ENCODE peak calls at places on chromosome 19, in six cellular contexts. E is heart right ventricle; Y is keratinocyte; O is CD4-positive, alpha-beta memory T cell; F is brain microvascular endothelial cell; V is psoas muscle. H is an unnamed sample.

GRCh38 chr19:4647676-4648644 is 8.6 kb downstream of the TNFAIP8L1 start:
- DNase-seq in E (peak; percentile 90), Y (no peak), O (no peak), F (peak; percentile 43), V (peak; percentile 82), H (no peak)

GRCh38 chr19:33703438-33703750 is 81.6 kb downstream of the CHST8 start:
- DNase-seq in E (no peak), Y (no peak), O (no peak), F (no peak), V (no peak), H (no peak)

GRCh38 chr19:33297401-33298145 is 4.8 kb downstream of the CEBPA start:
- DNase-seq in E (no peak), Y (no peak), O (no peak), F (no peak), V (no peak), H (no peak)

GRCh38 chr19:29620931-29621351 is 14.9 kb downstream of the POP4 start:
- DNase-seq in E (no peak), Y (no peak), O (no peak), F (no peak), V (peak; percentile 30), H (no peak)

GRCh38 chr19:34082289-34083077 is 89.8 kb upstream of the LSM14A start:
- DNase-seq in E (no peak), Y (no peak), O (no peak), F (no peak), V (no peak), H (no peak)

GRCh38 chr19:56899943-56900342 is 59.4 kb upstream of the PEG3 start:
- DNase-seq in E (no peak), Y (no peak), O (no peak), F (no peak), V (no peak), H (no peak)

GRCh38 chr19:33770107-33770506 is 26.6 kb upstream of the KCTD15 start:
- DNase-seq in E (no peak), Y (no peak), O (no peak), F (no peak), V (no peak), H (no peak)

GRCh38 chr19:33674575-33675367 is 53.0 kb downstream of the CHST8 start:
- DNase-seq in E (no peak), Y (no peak), O (no peak), F (no peak), V (no peak), H (no peak)

GRCh38 chr19:54462713-54463530 is 656 bp downstream of the LENG9 start:
- DNase-seq in E (peak; percentile 65), Y (no peak), O (peak; percentile 69), F (peak; percentile 36), V (peak; percentile 82), H (peak; percentile 61)

GRCh38 chr19:58361900-58362271 is 665 bp downstream of the ZNF497 start:
- DNase-seq in E (peak; percentile 47), Y (no peak), O (peak; percentile 20), F (no peak), V (peak; percentile 76), H (no peak)

GRCh38 chr19:52967772-52968171 is 5.1 kb upstream of the ZNF816 start:
- DNase-seq in E (no peak), Y (no peak), O (no peak), F (no peak), V (no peak), H (no peak)

GRCh38 chr19:45305421-45305820 is 17.3 kb downstream of the CKM start:
- DNase-seq in E (no peak), Y (no peak), O (no peak), F (peak; percentile 48), V (no peak), H (no peak)

GRCh38 chr19:35224681-35225604 is 3.6 kb downstream of the FAM187B start:
- DNase-seq in E (no peak), Y (no peak), O (no peak), F (no peak), V (no peak), H (no peak)

GRCh38 chr19:45403781-45404556 is 900 bp downstream of the PPP1R13L start:
- DNase-seq in E (peak; percentile 68), Y (peak; percentile 75), O (peak; percentile 42), F (peak; percentile 51), V (no peak), H (peak; percentile 22)

GRCh38 chr19:5480427-5480836 is 25.2 kb downstream of the ZNRF4 start:
- DNase-seq in E (no peak), Y (no peak), O (no peak), F (no peak), V (no peak), H (no peak)

GRCh38 chr19:10566658-10567410 is 1.0 kb upstream of the KRI1 start:
- DNase-seq in E (no peak), Y (no peak), O (peak; percentile 72), F (no peak), V (peak; percentile 63), H (no peak)

GRCh38 chr19:4980838-4981680 is 12.1 kb downstream of the KDM4B start:
- DNase-seq in E (no peak), Y (no peak), O (no peak), F (no peak), V (peak; percentile 50), H (no peak)

GRCh38 chr19:36604656-36605100 is 435 bp upstream of the ZNF382 start:
- DNase-seq in E (peak; percentile 66), Y (no peak), O (peak; percentile 82), F (peak; percentile 54), V (peak; percentile 66), H (peak; percentile 38)

GRCh38 chr19:15397782-15398181 is 18.2 kb upstream of the AKAP8 start:
- DNase-seq in E (no peak), Y (no peak), O (no peak), F (no peak), V (no peak), H (no peak)
- H3K4me3 ChIP-seq in E (no peak overlapping the region), Y (no peak overlapping the region), O (no peak overlapping the region), F (no peak overlapping the region), V (no peak overlapping the region), H (no peak overlapping the region)

GRCh38 chr19:8308891-8309291 is 733 bp upstream of the CD320 start:
- DNase-seq in E (peak; percentile 5), Y (no peak), O (no peak), F (no peak), V (peak; percentile 34), H (no peak)
- H3K4me3 ChIP-seq in E (peak overlapping the region; percentile 50), Y (no peak overlapping the region), O (peak overlapping the region; percentile 71), F (peak overlapping the region; percentile 65), V (peak overlapping the region; percentile 73), H (peak overlapping the region; percentile 62)

DNA sequence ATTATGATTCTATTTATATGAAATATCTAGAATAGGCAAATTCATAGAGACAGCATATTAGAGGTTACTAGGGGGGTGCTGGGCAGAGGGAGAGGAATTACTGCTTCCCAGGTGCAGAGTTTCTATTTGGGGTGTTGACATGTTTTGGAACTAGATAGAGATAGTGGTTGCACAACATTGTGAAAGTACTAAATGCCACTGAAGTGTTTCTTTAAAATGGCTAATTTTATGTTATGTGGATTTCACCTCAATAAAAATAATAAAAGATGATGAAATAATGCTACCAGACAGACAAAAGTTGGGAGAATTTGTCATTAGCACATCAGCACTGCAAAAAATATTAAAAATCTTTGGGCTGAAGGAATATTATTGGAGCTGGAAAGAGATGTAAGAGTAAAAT is 63.4 kb downstream of the SLC6A16 start:
- DNase-seq in E (no peak), Y (no peak), O (no peak), F (no peak), V (no peak), H (no peak)
- H3K4me3 ChIP-seq in E (no peak overlapping the region), Y (no peak overlapping the region), O (no peak overlapping the region), F (no peak overlapping the region), V (no peak overlapping the region), H (no peak overlapping the region)

GRCh38 chr19:47730910-47731309 is 14.4 kb upstream of the NOP53 start:
- DNase-seq in E (no peak), Y (no peak), O (no peak), F (no peak), V (no peak), H (no peak)

GRCh38 chr19:47730521-47730889 is 14.8 kb upstream of the NOP53 start:
- DNase-seq in E (no peak), Y (no peak), O (no peak), F (no peak), V (no peak), H (no peak)

GRCh38 chr19:47729799-47730520 is 15.4 kb upstream of the NOP53 start:
- DNase-seq in E (peak; percentile 88), Y (no peak), O (no peak), F (no peak), V (peak; percentile 86), H (no peak)

GRCh38 chr19:47726467-47726866 is 13.2 kb downstream of the EHD2 start:
- DNase-seq in E (no peak), Y (no peak), O (no peak), F (no peak), V (no peak), H (peak; percentile 64)

GRCh38 chr19:47729468-47729798 is 15.9 kb upstream of the NOP53 start:
- DNase-seq in E (peak; percentile 72), Y (no peak), O (no peak), F (no peak), V (peak; percentile 79), H (peak; percentile 84)
- H3K4me3 ChIP-seq in E (no peak overlapping the region), Y (peak overlapping the region; percentile 19), O (no peak overlapping the region), F (no peak overlapping the region), V (peak overlapping the region; percentile 21), H (peak overlapping the region; percentile 18)

GRCh38 chr19:47004012-47004465 is 15.6 kb upstream of the NPAS1 start:
- DNase-seq in E (no peak), Y (no peak), O (no peak), F (no peak), V (no peak), H (no peak)
- H3K4me3 ChIP-seq in E (no peak overlapping the region), Y (no peak overlapping the region), O (no peak overlapping the region), F (no peak overlapping the region), V (peak overlapping the region; percentile 36), H (no peak overlapping the region)

GRCh38 chr19:13040916-13041292 is 45.6 kb downstream of the NFIX start:
- DNase-seq in E (no peak), Y (no peak), O (no peak), F (no peak), V (no peak), H (no peak)
- H3K4me3 ChIP-seq in E (no peak overlapping the region), Y (no peak overlapping the region), O (no peak overlapping the region), F (no peak overlapping the region), V (peak overlapping the region; percentile 1), H (no peak overlapping the region)

DNA sequence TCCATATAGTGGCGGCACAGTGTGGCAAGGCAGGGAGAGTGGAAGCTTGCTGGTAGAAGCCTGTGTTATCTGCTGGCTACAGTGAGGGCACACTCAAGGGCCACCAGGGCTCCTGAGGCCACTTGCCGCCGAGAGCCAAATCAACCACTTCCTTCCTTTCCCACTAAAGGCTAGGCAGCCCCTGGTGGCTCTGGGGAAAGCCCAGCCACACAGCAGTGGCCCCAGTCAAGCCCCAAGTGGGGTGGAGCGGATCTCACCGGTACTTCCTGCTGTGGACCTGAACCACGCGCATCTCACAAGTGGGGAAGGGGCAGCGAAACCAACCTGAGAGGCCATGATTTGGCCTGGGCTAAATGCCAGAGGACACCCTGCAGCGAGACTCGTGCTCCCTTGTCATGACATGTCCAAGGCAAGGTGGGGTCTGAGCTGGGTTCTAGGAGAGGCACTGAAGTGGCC is 21.9 kb upstream of the SLC35E1 start:
- DNase-seq in E (no peak), Y (no peak), O (peak; percentile 47), F (no peak), V (no peak), H (no peak)
- H3K4me3 ChIP-seq in E (no peak overlapping the region), Y (no peak overlapping the region), O (peak overlapping the region; percentile 34), F (no peak overlapping the region), V (no peak overlapping the region), H (no peak overlapping the region)

DNA sequence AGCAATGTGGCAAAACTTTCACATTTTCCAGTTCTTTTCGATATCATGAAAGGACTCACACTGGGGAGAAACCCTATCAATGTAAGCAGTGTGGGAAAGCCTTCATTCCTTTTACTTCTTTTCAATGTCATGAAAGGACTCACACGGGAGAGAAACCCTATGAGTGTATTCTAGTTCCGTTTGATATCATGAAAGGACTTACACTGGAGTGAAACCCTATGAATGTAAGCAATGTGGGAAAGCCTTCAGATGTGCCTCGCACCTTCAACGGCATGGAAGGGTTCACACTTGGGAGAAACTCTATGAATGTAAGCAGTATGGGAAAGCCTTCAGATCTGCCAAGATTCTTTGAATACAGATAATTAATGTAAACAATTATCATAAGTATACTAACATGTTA is 14.5 kb upstream of the ZNF763 start:
- DNase-seq in E (no peak), Y (no peak), O (no peak), F (no peak), V (no peak), H (no peak)
- H3K4me3 ChIP-seq in E (no peak overlapping the region), Y (no peak overlapping the region), O (peak overlapping the region; percentile 27), F (no peak overlapping the region), V (no peak overlapping the region), H (no peak overlapping the region)